ENCODE peak calls at places on chromosomes 12 and 14, in six cellular contexts. H, R, M, N, P and E are unnamed samples.

GRCh38 chr12:52190860-52191729 is 719 bp downstream of the KRT80 start:
- DNase-seq in H (no peak), R (no peak), M (no peak), N (no peak), P (no peak), E (no peak)

GRCh38 chr12:19710811-19711793 is 271.8 kb downstream of the AEBP2 start:
- DNase-seq in H (peak; percentile 5), R (no peak), M (no peak), N (no peak), P (no peak), E (no peak)

GRCh38 chr14:59013672-59014298 is 174.7 kb upstream of the DAAM1 start:
- DNase-seq in H (no peak), R (no peak), M (no peak), N (no peak), P (no peak), E (no peak)

GRCh38 chr12:81502912-81503695 is 256.0 kb downstream of the PPFIA2 start:
- DNase-seq in H (no peak), R (no peak), M (no peak), N (no peak), P (no peak), E (no peak)

GRCh38 chr14:66476964-66477363 is 9.2 kb upstream of the CCDC196 start:
- DNase-seq in H (no peak), R (no peak), M (no peak), N (no peak), P (no peak), E (no peak)

GRCh38 chr14:93155667-93156066 is 29.0 kb downstream of the MOAP1 start:
- DNase-seq in H (no peak), R (no peak), M (no peak), N (no peak), P (no peak), E (no peak)

GRCh38 chr12:55996715-55997534 is at the start of gene SUOX:
- DNase-seq in H (peak; percentile 95), R (peak; percentile 81), M (peak; percentile 97), N (peak; percentile 95), P (peak; percentile 97), E (peak; percentile 65)

GRCh38 chr12:41942355-41942754 is 202.3 kb downstream of the GXYLT1 start:
- DNase-seq in H (no peak), R (no peak), M (no peak), N (no peak), P (no peak), E (no peak)

GRCh38 chr14:24076302-24076601 is 4.9 kb downstream of the CPNE6 start:
- DNase-seq in H (no peak), R (no peak), M (no peak), N (no peak), P (no peak), E (no peak)

GRCh38 chr12:70214972-70215617 is 28.1 kb upstream of the CNOT2 start:
- DNase-seq in H (no peak), R (no peak), M (no peak), N (no peak), P (no peak), E (no peak)

GRCh38 chr12:65962921-65963883 is 138.9 kb downstream of the HMGA2 start:
- DNase-seq in H (peak; percentile 47), R (no peak), M (peak; percentile 21), N (no peak), P (no peak), E (peak; percentile 35)

GRCh38 chr12:121802843-121803698 is 738 bp upstream of the SETD1B start:
- DNase-seq in H (peak; percentile 96), R (peak; percentile 90), M (peak; percentile 92), N (peak; percentile 94), P (peak; percentile 89), E (peak; percentile 97)
- TF ChIP-seq CTCF in H (no peak), R (no peak), M (no peak), N (no peak), P (no peak), E (no peak)

DNA sequence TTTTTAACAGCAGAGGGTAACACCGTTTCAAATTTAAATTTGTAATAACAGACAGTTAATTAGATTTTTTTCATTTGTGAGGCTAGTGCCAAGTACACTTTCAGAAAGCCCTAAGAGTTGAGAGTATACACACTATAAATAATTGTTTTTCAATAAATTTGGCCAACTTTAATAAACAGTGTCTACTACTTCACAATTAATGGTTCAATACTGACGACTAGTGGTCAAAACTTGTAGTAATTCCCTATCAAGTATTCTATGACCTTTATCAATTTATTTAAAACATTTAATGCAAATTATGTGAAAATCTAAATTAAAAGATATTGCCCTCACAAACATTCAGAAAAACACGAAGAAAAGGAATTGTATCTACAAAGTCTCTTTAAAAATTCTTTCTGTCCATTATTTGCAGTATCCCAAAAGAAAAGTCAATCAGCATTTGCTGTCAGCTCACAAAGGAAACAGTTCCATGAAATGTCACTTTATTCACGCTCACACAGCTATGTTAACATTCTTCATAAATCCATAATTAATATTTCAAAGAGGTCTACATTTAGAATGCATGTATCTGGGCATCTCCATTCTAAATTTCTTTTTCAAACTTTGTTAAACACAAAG is 91.2 kb downstream of the CEP128 start:
- DNase-seq in H (no peak), R (no peak), M (no peak), N (no peak), P (no peak), E (no peak)
- TF ChIP-seq CTCF in H (no peak), R (peak; percentile 37), M (peak; percentile 60), N (peak; percentile 18), P (peak; percentile 68), E (peak; percentile 53)

GRCh38 chr14:100904307-100905019 is 941 bp upstream of the RTL1 start:
- DNase-seq in H (no peak), R (no peak), M (no peak), N (no peak), P (no peak), E (no peak)
- TF ChIP-seq CTCF in H (no peak), R (no peak), M (no peak), N (no peak), P (no peak), E (no peak)

DNA sequence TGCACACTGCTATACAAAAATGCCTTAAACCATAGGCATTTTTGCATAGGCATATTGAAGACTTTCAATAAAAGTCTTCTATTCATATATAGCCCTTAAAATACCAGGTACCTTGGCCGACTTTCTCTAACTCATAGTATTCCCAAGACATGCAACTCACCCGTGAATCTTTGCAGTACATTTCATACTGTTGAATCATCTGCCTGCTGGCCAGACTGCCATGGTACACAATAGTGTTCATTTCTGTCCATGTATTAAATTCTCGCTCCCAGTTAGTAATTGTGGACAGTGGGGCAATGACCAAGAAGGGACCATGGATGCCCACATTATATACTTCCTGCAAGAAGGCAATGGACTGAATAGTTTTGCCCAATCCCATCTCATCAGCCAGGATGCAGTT is 24.3 kb upstream of the SUPT16H start:
- DNase-seq in H (no peak), R (no peak), M (no peak), N (no peak), P (no peak), E (no peak)
- TF ChIP-seq CTCF in H (no peak), R (no peak), M (no peak), N (no peak), P (no peak), E (no peak)

GRCh38 chr12:27193854-27194544 is 50.1 kb upstream of the STK38L start:
- DNase-seq in H (no peak), R (no peak), M (peak; percentile 30), N (no peak), P (peak; percentile 49), E (no peak)
- TF ChIP-seq CTCF in H (no peak), R (no peak), M (no peak), N (no peak), P (peak; percentile 41), E (no peak)